ENCODE peak calls at places on chromosome 14, in seven cellular contexts. One of them, this sample, is unnamed.

GRCh38 chr14:79645753-79646362 is 565.4 kb downstream of the DIO2 start:
- DNase-seq in NCI-H2107: no peak
- DNase-seq in Caco-2: no peak
- DNase-seq in central memory CD4-positive, alpha-beta T cell: no peak
- DNase-seq in EL: no peak
- DNase-seq in CD4-positive, CD25-positive, alpha-beta regulatory T cell: no peak
- DNase-seq in NCI-H1092 treated with DMSO at 0.1 percent for 48 hours: no peak
- DNase-seq in this sample: no peak

GRCh38 chr14:95526483-95527391 is 8.1 kb upstream of the GLRX5 start:
- DNase-seq in NCI-H2107: no peak
- DNase-seq in Caco-2: no peak
- DNase-seq in central memory CD4-positive, alpha-beta T cell: no peak
- DNase-seq in EL: no peak
- DNase-seq in CD4-positive, CD25-positive, alpha-beta regulatory T cell: no peak
- DNase-seq in NCI-H1092 treated with DMSO at 0.1 percent for 48 hours: no peak
- DNase-seq in this sample: no peak

GRCh38 chr14:98698341-98698740 is 573.7 kb downstream of the BCL11B start:
- DNase-seq in NCI-H2107: no peak
- DNase-seq in Caco-2: no peak
- DNase-seq in central memory CD4-positive, alpha-beta T cell: no peak
- DNase-seq in EL: no peak
- DNase-seq in CD4-positive, CD25-positive, alpha-beta regulatory T cell: no peak
- DNase-seq in NCI-H1092 treated with DMSO at 0.1 percent for 48 hours: no peak
- DNase-seq in this sample: no peak

GRCh38 chr14:63654346-63654745 is 12.7 kb upstream of the WDR89 start:
- DNase-seq in NCI-H2107: no peak
- DNase-seq in Caco-2: no peak
- DNase-seq in central memory CD4-positive, alpha-beta T cell: no peak
- DNase-seq in EL: peak
- DNase-seq in CD4-positive, CD25-positive, alpha-beta regulatory T cell: no peak
- DNase-seq in NCI-H1092 treated with DMSO at 0.1 percent for 48 hours: no peak
- DNase-seq in this sample: no peak

GRCh38 chr14:53509227-53509822 is 356.2 kb upstream of the DDHD1 start:
- DNase-seq in NCI-H2107: no peak
- DNase-seq in Caco-2: no peak
- DNase-seq in central memory CD4-positive, alpha-beta T cell: no peak
- DNase-seq in EL: peak
- DNase-seq in CD4-positive, CD25-positive, alpha-beta regulatory T cell: no peak
- DNase-seq in NCI-H1092 treated with DMSO at 0.1 percent for 48 hours: no peak
- DNase-seq in this sample: no peak

GRCh38 chr14:89444044-89444443 is 27.0 kb upstream of the FOXN3 start:
- DNase-seq in NCI-H2107: no peak
- DNase-seq in Caco-2: no peak
- DNase-seq in central memory CD4-positive, alpha-beta T cell: no peak
- DNase-seq in EL: no peak
- DNase-seq in CD4-positive, CD25-positive, alpha-beta regulatory T cell: no peak
- DNase-seq in NCI-H1092 treated with DMSO at 0.1 percent for 48 hours: no peak
- DNase-seq in this sample: no peak

GRCh38 chr14:23567186-23568020 is at the start of gene AP1G2:
- DNase-seq in NCI-H2107: peak
- DNase-seq in Caco-2: peak
- DNase-seq in central memory CD4-positive, alpha-beta T cell: peak
- DNase-seq in EL: peak
- DNase-seq in CD4-positive, CD25-positive, alpha-beta regulatory T cell: peak
- DNase-seq in NCI-H1092 treated with DMSO at 0.1 percent for 48 hours: peak
- DNase-seq in this sample: peak

GRCh38 chr14:68262567-68262966 is 443.0 kb downstream of the RAD51B start:
- DNase-seq in NCI-H2107: no peak
- DNase-seq in Caco-2: no peak
- DNase-seq in central memory CD4-positive, alpha-beta T cell: no peak
- DNase-seq in EL: no peak
- DNase-seq in CD4-positive, CD25-positive, alpha-beta regulatory T cell: no peak
- DNase-seq in NCI-H1092 treated with DMSO at 0.1 percent for 48 hours: no peak
- DNase-seq in this sample: no peak

GRCh38 chr14:75650253-75651058 is 10.2 kb downstream of the ERG28 start:
- DNase-seq in NCI-H2107: no peak
- DNase-seq in Caco-2: peak
- DNase-seq in central memory CD4-positive, alpha-beta T cell: no peak
- DNase-seq in EL: no peak
- DNase-seq in CD4-positive, CD25-positive, alpha-beta regulatory T cell: no peak
- DNase-seq in NCI-H1092 treated with DMSO at 0.1 percent for 48 hours: no peak
- DNase-seq in this sample: no peak

GRCh38 chr14:88613552-88614010 is 50.7 kb downstream of the ZC3H14 start:
- DNase-seq in NCI-H2107: no peak
- DNase-seq in Caco-2: peak
- DNase-seq in central memory CD4-positive, alpha-beta T cell: no peak
- DNase-seq in EL: peak
- DNase-seq in CD4-positive, CD25-positive, alpha-beta regulatory T cell: no peak
- DNase-seq in NCI-H1092 treated with DMSO at 0.1 percent for 48 hours: peak
- DNase-seq in this sample: no peak

GRCh38 chr14:58969951-58970751 is 218.3 kb upstream of the DAAM1 start:
- DNase-seq in NCI-H2107: no peak
- DNase-seq in Caco-2: no peak
- DNase-seq in central memory CD4-positive, alpha-beta T cell: no peak
- DNase-seq in EL: peak
- DNase-seq in CD4-positive, CD25-positive, alpha-beta regulatory T cell: no peak
- DNase-seq in NCI-H1092 treated with DMSO at 0.1 percent for 48 hours: no peak
- DNase-seq in this sample: no peak

GRCh38 chr14:100825691-100826331 is at the start of gene MEG3:
- DNase-seq in NCI-H2107: no peak
- DNase-seq in Caco-2: no peak
- DNase-seq in central memory CD4-positive, alpha-beta T cell: no peak
- DNase-seq in EL: peak
- DNase-seq in CD4-positive, CD25-positive, alpha-beta regulatory T cell: no peak
- DNase-seq in NCI-H1092 treated with DMSO at 0.1 percent for 48 hours: no peak
- DNase-seq in this sample: no peak